ENCODE peak calls at places on chromosomes 16 and 17, in six cellular contexts. F is GM12878, V is H1, O is transverse colon, H is GM23338, Z is GM12892. N is an unnamed sample.

GRCh38 chr17:12485361-12485911 is 180.3 kb upstream of the MYOCD start:
- DNase-seq in O (no peak), H (peak), V (no peak), F (no peak), Z (no peak), N (no peak)

GRCh38 chr16:49776085-49776501 is 79.8 kb downstream of the ZNF423 start:
- DNase-seq in V (peak), F (no peak), O (no peak), H (peak), Z (no peak), N (no peak)

GRCh38 chr17:11391134-11391533 is 150.1 kb downstream of the SHISA6 start:
- DNase-seq in O (peak), H (peak), F (no peak), V (peak), Z (no peak), N (no peak)

GRCh38 chr17:30554839-30555751 is 77.9 kb downstream of the GOSR1 start:
- DNase-seq in Z (no peak), O (no peak), F (no peak), H (peak), V (peak), N (no peak)

GRCh38 chr17:75109047-75109406 is 742 bp upstream of the ARMC7 start:
- DNase-seq in F (no peak), O (no peak), V (no peak), Z (no peak), H (peak), N (no peak)

GRCh38 chr16:11401161-11402050 is 56.1 kb downstream of the RMI2 start:
- DNase-seq in H (no peak), Z (peak), F (no peak), O (no peak), V (no peak), N (no peak)

GRCh38 chr16:28189237-28189636 is 22.5 kb downstream of the XPO6 start:
- DNase-seq in Z (no peak), H (no peak), F (no peak), V (no peak), O (no peak), N (no peak)

GRCh38 chr17:20232611-20233010 is 223.5 kb downstream of the SPECC1 start:
- DNase-seq in H (no peak), F (no peak), V (no peak), O (no peak), Z (no peak), N (no peak)

GRCh38 chr17:50359998-50360461 is 13.0 kb downstream of the MRPL27 start:
- DNase-seq in H (no peak), V (no peak), Z (no peak), F (no peak), O (no peak), N (no peak)

GRCh38 chr16:70158261-70158939 is 15.2 kb upstream of the CLEC18C start:
- DNase-seq in F (no peak), V (no peak), H (peak), O (no peak), Z (no peak), N (no peak)

GRCh38 chr17:18203308-18203707 is 19.7 kb downstream of the ALKBH5 start:
- DNase-seq in O (no peak), H (no peak), Z (no peak), V (no peak), F (no peak), N (no peak)

GRCh38 chr17:42554250-42555121 is 1.8 kb downstream of the HSD17B1 start:
- DNase-seq in H (peak), F (no peak), V (peak), Z (peak), O (peak), N (no peak)

GRCh38 chr17:71495420-71495819 is 625.4 kb upstream of the SOX9 start:
- DNase-seq in O (no peak), F (no peak), V (no peak), H (no peak), Z (no peak), N (no peak)

GRCh38 chr16:28211758-28212531 is at the start of gene XPO6:
- DNase-seq in V (peak), F (no peak), Z (peak), O (peak), H (peak), N (peak)

DNA sequence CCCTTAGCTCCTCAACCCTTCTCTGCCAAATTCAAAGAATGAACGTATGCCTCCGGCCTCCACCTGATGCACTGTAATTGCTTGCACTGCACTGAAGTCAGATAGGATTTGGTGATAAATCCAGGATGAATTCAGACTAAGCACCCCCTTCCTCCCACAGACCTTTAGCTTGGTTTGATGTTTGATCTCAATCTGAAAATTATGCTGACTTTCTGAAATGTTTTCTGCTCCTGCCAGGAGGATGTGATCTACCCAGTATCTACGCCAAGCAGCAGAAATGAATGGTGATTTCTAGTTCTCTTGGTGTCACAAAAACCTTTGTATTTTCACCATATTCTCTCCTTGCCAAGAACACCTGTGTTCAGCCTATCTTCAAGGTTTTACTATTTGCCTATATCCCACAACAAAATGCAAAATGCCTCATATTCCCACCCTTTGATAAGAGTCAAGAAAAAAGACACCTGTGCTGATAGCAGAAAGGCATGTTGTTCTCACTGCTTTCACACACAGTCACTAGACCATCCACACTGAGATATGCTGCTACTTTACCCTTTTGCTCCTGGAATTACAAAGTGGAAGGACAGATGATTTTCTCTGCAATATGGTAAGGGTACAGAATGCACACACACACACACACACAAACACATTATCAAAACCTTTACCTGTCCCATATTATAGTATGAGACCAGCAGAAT is 14.7 kb downstream of the RFFL start:
- DNase-seq in F (no peak), V (no peak), H (no peak), O (no peak), Z (no peak), N (no peak)
- TF ChIP-seq POLR2AphosphoS5 in F (no peak), V (no peak), H (no peak), O (no peak), Z (no peak), N (no peak)

GRCh38 chr16:23869052-23869451 is 33.3 kb downstream of the PRKCB start:
- DNase-seq in H (peak), O (no peak), V (no peak), F (no peak), Z (no peak), N (no peak)
- TF ChIP-seq POLR2AphosphoS5 in H (no peak), O (no peak), V (no peak), F (no peak), Z (no peak), N (no peak)

GRCh38 chr17:73546770-73547345 is 97.4 kb downstream of the SDK2 start:
- DNase-seq in H (peak), F (no peak), Z (peak), O (peak), V (peak), N (no peak)
- TF ChIP-seq POLR2AphosphoS5 in H (no peak), F (no peak), Z (no peak), O (no peak), V (no peak), N (no peak)

GRCh38 chr17:61338000-61338864 is 61.4 kb upstream of the TBX2 start:
- DNase-seq in F (no peak), H (no peak), V (no peak), O (no peak), Z (no peak), N (no peak)

GRCh38 chr17:61337247-61337812 is 62.3 kb upstream of the TBX2 start:
- DNase-seq in H (no peak), O (no peak), F (no peak), V (no peak), Z (no peak), N (no peak)

GRCh38 chr17:61334673-61335072 is 65.0 kb upstream of the TBX2 start:
- DNase-seq in O (no peak), Z (no peak), V (no peak), F (no peak), H (no peak), N (no peak)

GRCh38 chr17:61335105-61335844 is 64.4 kb upstream of the TBX2 start:
- DNase-seq in V (no peak), F (no peak), H (no peak), O (no peak), Z (no peak), N (no peak)

GRCh38 chr17:61335845-61336655 is 63.6 kb upstream of the TBX2 start:
- DNase-seq in O (no peak), Z (no peak), F (no peak), H (no peak), V (no peak), N (no peak)
- TF ChIP-seq POLR2AphosphoS5 in O (peak), Z (no peak), F (no peak), H (no peak), V (no peak), N (no peak)

GRCh38 chr17:51841669-51842068 is 316.8 kb downstream of the CA10 start:
- DNase-seq in V (no peak), H (no peak), Z (no peak), O (no peak), F (no peak), N (no peak)
- TF ChIP-seq POLR2AphosphoS5 in V (no peak), H (no peak), Z (no peak), O (no peak), F (no peak), N (no peak)

GRCh38 chr17:44759096-44759915 is 518 bp downstream of the ADAM11 start:
- DNase-seq in Z (no peak), H (no peak), V (no peak), O (no peak), F (no peak), N (no peak)
- TF ChIP-seq POLR2AphosphoS5 in Z (no peak), H (no peak), V (no peak), O (no peak), F (no peak), N (no peak)

DNA sequence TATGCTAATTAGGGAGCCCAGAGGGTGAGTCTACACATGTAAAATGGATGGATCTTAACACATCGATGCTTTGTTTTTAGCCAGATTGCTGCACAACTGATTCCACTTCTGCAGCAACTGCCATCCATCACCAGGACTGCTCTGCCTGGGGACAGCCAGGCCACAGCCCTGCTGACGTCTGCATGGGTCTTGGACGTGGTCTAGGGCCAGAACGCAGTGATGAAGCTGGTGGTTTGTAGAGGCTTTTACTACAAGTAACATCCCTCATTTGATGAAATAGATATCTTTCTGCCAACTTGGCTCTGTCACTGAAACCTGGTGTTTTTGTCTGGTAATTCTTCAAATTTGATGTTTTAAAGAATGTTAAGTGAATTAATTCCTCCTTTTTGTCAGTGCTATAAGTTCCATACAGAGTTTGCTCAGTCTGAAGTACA is 50.6 kb downstream of the MARCHF10 start:
- DNase-seq in F (no peak), O (no peak), Z (no peak), V (no peak), H (no peak), N (no peak)
- TF ChIP-seq POLR2AphosphoS5 in F (no peak), O (no peak), Z (no peak), V (no peak), H (no peak), N (no peak)

DNA sequence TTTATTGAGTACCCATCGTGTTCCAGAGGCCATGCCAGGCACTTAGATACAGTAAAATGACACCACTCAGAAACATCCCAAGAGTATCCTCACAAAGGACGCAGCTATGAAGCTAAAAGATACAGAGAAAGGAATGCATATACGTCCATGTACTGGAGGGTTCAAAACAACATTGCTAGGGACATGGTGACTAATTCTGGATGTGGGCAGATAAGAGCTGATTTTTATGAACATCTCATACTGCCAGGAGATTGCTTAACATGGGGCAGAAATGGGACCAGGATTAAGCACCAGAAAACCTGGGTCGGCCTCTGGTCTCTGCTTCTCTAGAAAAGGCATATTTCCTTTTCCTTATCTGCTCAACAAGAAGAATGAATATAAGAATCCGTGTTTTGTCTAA is 15.4 kb upstream of the CCL5 start:
- DNase-seq in Z (no peak), H (no peak), O (no peak), V (no peak), F (no peak), N (no peak)
- TF ChIP-seq POLR2AphosphoS5 in Z (no peak), H (no peak), O (no peak), V (no peak), F (no peak), N (no peak)

GRCh38 chr17:78879679-78880186 is 23.3 kb downstream of the CEP295NL start:
- DNase-seq in H (no peak), V (no peak), Z (no peak), O (peak), F (no peak), N (peak)
- TF ChIP-seq POLR2AphosphoS5 in H (no peak), V (no peak), Z (no peak), O (peak), F (no peak), N (no peak)

DNA sequence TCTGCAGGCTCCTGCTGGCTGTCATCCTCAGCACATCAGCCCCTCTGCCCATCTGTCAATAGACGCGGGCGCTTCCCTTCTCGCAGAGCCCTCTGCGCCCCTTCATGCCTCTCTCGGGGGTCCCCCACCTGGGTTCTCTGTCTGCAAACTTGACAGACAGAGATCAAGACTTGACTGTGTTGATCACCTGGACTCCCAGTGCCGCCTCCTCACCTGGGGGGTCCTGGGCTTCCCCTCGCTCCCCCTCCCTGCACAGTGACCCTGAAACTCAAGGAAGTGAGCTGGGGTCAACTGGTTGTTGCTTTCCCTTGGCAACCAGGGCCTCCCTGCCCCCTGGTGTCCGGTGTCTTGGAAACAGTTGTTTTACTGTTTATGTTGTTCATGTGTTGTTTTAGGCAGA is 31.9 kb downstream of the RNF213 start:
- DNase-seq in O (no peak), F (no peak), Z (no peak), H (no peak), V (no peak), N (no peak)
- TF ChIP-seq POLR2AphosphoS5 in O (no peak), F (no peak), Z (no peak), H (no peak), V (no peak), N (no peak)